ENCODE peak calls at places on chromosomes 5 and 9, in four cellular contexts. S is prostate gland, J is AG04450, E is EL. K is an unnamed sample.

GRCh38 chr9:19440823-19441580 is 32.2 kb downstream of the ACER2 start:
- DNase-seq in E (no peak), J (no peak), S (no peak), K (peak)

GRCh38 chr5:35436441-35437057 is 181.1 kb upstream of the SPEF2 start:
- DNase-seq in S (peak), E (peak), J (no peak), K (peak)

GRCh38 chr9:100477221-100477620 is 4.3 kb downstream of the TMEFF1 start:
- DNase-seq in S (no peak), J (no peak), E (no peak), K (no peak)

GRCh38 chr5:166379515-166379914 is 1911.9 kb upstream of the WWC1 start:
- DNase-seq in E (no peak), S (no peak), J (no peak), K (no peak)

GRCh38 chr5:1285141-1285540 is 9.7 kb downstream of the TERT start:
- DNase-seq in J (no peak), S (no peak), E (no peak), K (no peak)

GRCh38 chr5:134749415-134749814 is 9.2 kb upstream of the DDX46 start:
- DNase-seq in E (no peak), S (no peak), J (no peak), K (no peak)

GRCh38 chr9:137757613-137758029 is 120.0 kb upstream of the CACNA1B start:
- DNase-seq in J (peak), E (peak), S (no peak), K (peak)

GRCh38 chr5:3836528-3836927 is 240.9 kb downstream of the IRX1 start:
- DNase-seq in J (no peak), S (no peak), E (no peak), K (no peak)

GRCh38 chr9:98231770-98232478 is 23.5 kb downstream of the TBC1D2 start:
- DNase-seq in S (no peak), E (peak), J (peak), K (peak)

GRCh38 chr5:176365663-176366574 is 632 bp downstream of the ARL10 start:
- DNase-seq in S (no peak), E (peak), J (no peak), K (peak)

GRCh38 chr5:83547156-83547555 is 75.6 kb downstream of the VCAN start:
- DNase-seq in E (no peak), S (no peak), J (no peak), K (peak)

GRCh38 chr9:38432922-38433510 is 8.8 kb upstream of the IGFBPL1 start:
- DNase-seq in E (peak), S (no peak), J (peak), K (peak)

GRCh38 chr5:314676-315487 is 6.6 kb upstream of the AHRR start:
- DNase-seq in J (no peak), S (no peak), E (no peak), K (no peak)

GRCh38 chr5:42745426-42745825 is 11.2 kb upstream of the CCDC152 start:
- DNase-seq in J (no peak), S (no peak), E (peak), K (peak)

GRCh38 chr5:168528521-168529360 is at the start of gene FBLL1:
- DNase-seq in S (no peak), J (no peak), E (peak), K (peak)

K was measured in GM23248.